ENCODE peak calls at places on chromosomes 4 and X, in ten cellular contexts. One of them, this sample, is unnamed.
A peak's percentile ranks its signal among the peaks of the same experiment; 100 is the strongest.

GRCh38 chr4:186027405-186027804 is 41.6 kb upstream of the TLR3 start:
- DNase-seq in GM04504: no peak
- DNase-seq in IMR-90: no peak
- DNase-seq in ACHN: no peak
- DNase-seq in NCI-H69: no peak
- DNase-seq in immature natural killer cell: no peak
- DNase-seq in Right ventricle myocardium superior: no peak
- DNase-seq in hepatocyte: peak; percentile 43
- DNase-seq in AG10803: no peak
- DNase-seq in activated T-cell treated with anti-CD3 and anti-CD28 coated beads, Interleukin-2, amount 50 U/mL, for 72 hours: no peak
- DNase-seq in this sample: no peak

GRCh38 chrX:130304587-130305368 is 34.9 kb upstream of the SLC25A14 start:
- DNase-seq in ACHN: no peak
- DNase-seq in GM04504: no peak
- DNase-seq in activated T-cell treated with anti-CD3 and anti-CD28 coated beads, Interleukin-2, amount 50 U/mL, for 72 hours: no peak
- DNase-seq in IMR-90: no peak
- DNase-seq in AG10803: no peak
- DNase-seq in hepatocyte: no peak
- DNase-seq in NCI-H69: no peak
- DNase-seq in immature natural killer cell: no peak
- DNase-seq in Right ventricle myocardium superior: no peak
- DNase-seq in this sample: no peak

GRCh38 chrX:53479295-53479694 is 45.1 kb upstream of the HSD17B10 start:
- DNase-seq in GM04504: no peak
- DNase-seq in hepatocyte: no peak
- DNase-seq in Right ventricle myocardium superior: no peak
- DNase-seq in AG10803: no peak
- DNase-seq in activated T-cell treated with anti-CD3 and anti-CD28 coated beads, Interleukin-2, amount 50 U/mL, for 72 hours: no peak
- DNase-seq in immature natural killer cell: no peak
- DNase-seq in NCI-H69: peak; percentile 52
- DNase-seq in IMR-90: peak; percentile 16
- DNase-seq in ACHN: peak; percentile 54
- DNase-seq in this sample: no peak

GRCh38 chr4:14783011-14783877 is 219.0 kb upstream of the CPEB2 start:
- DNase-seq in activated T-cell treated with anti-CD3 and anti-CD28 coated beads, Interleukin-2, amount 50 U/mL, for 72 hours: peak; percentile 80
- DNase-seq in hepatocyte: no peak
- DNase-seq in IMR-90: peak; percentile 40
- DNase-seq in NCI-H69: no peak
- DNase-seq in ACHN: no peak
- DNase-seq in immature natural killer cell: no peak
- DNase-seq in Right ventricle myocardium superior: no peak
- DNase-seq in GM04504: no peak
- DNase-seq in AG10803: no peak
- DNase-seq in this sample: no peak

GRCh38 chr4:169079942-169080827 is 70.1 kb upstream of the CBR4 start:
- DNase-seq in ACHN: peak; percentile 45
- DNase-seq in hepatocyte: peak; percentile 86
- DNase-seq in AG10803: peak; percentile 46
- DNase-seq in Right ventricle myocardium superior: peak; percentile 76
- DNase-seq in NCI-H69: no peak
- DNase-seq in immature natural killer cell: peak; percentile 23
- DNase-seq in GM04504: no peak
- DNase-seq in activated T-cell treated with anti-CD3 and anti-CD28 coated beads, Interleukin-2, amount 50 U/mL, for 72 hours: peak; percentile 39
- DNase-seq in IMR-90: peak; percentile 77
- DNase-seq in this sample: peak; percentile 11

GRCh38 chr4:1330761-1331590 is 16.0 kb upstream of the UVSSA start:
- DNase-seq in AG10803: no peak
- DNase-seq in IMR-90: no peak
- DNase-seq in immature natural killer cell: peak; percentile 51
- DNase-seq in Right ventricle myocardium superior: no peak
- DNase-seq in NCI-H69: no peak
- DNase-seq in GM04504: no peak
- DNase-seq in activated T-cell treated with anti-CD3 and anti-CD28 coated beads, Interleukin-2, amount 50 U/mL, for 72 hours: peak; percentile 70
- DNase-seq in ACHN: no peak
- DNase-seq in hepatocyte: no peak
- DNase-seq in this sample: no peak

GRCh38 chrX:71017396-71017939 is 50.7 kb downstream of the SNX12 start:
- DNase-seq in AG10803: no peak
- DNase-seq in IMR-90: peak; percentile 4
- DNase-seq in immature natural killer cell: no peak
- DNase-seq in GM04504: no peak
- DNase-seq in NCI-H69: peak; percentile 3
- DNase-seq in ACHN: no peak
- DNase-seq in Right ventricle myocardium superior: no peak
- DNase-seq in hepatocyte: no peak
- DNase-seq in activated T-cell treated with anti-CD3 and anti-CD28 coated beads, Interleukin-2, amount 50 U/mL, for 72 hours: no peak
- DNase-seq in this sample: no peak

GRCh38 chr4:122099896-122100295 is 52.2 kb upstream of the BLTP1 start:
- DNase-seq in immature natural killer cell: no peak
- DNase-seq in NCI-H69: no peak
- DNase-seq in hepatocyte: no peak
- DNase-seq in GM04504: peak; percentile 8
- DNase-seq in ACHN: no peak
- DNase-seq in activated T-cell treated with anti-CD3 and anti-CD28 coated beads, Interleukin-2, amount 50 U/mL, for 72 hours: no peak
- DNase-seq in Right ventricle myocardium superior: no peak
- DNase-seq in AG10803: peak; percentile 25
- DNase-seq in IMR-90: peak; percentile 89
- DNase-seq in this sample: no peak

GRCh38 chr4:76993787-76994641 is 44.5 kb downstream of the SEPTIN11 start:
- DNase-seq in AG10803: peak; percentile 55
- DNase-seq in ACHN: no peak
- DNase-seq in activated T-cell treated with anti-CD3 and anti-CD28 coated beads, Interleukin-2, amount 50 U/mL, for 72 hours: peak; percentile 42
- DNase-seq in IMR-90: no peak
- DNase-seq in immature natural killer cell: peak; percentile 27
- DNase-seq in NCI-H69: peak; percentile 48
- DNase-seq in GM04504: no peak
- DNase-seq in Right ventricle myocardium superior: no peak
- DNase-seq in hepatocyte: no peak
- DNase-seq in this sample: no peak

GRCh38 chrX:56726609-56727008 is 2.4 kb upstream of the NBDY start:
- DNase-seq in IMR-90: peak; percentile 61
- DNase-seq in hepatocyte: peak; percentile 65
- DNase-seq in ACHN: peak; percentile 38
- DNase-seq in immature natural killer cell: peak; percentile 29
- DNase-seq in AG10803: peak; percentile 44
- DNase-seq in activated T-cell treated with anti-CD3 and anti-CD28 coated beads, Interleukin-2, amount 50 U/mL, for 72 hours: peak; percentile 14
- DNase-seq in GM04504: no peak
- DNase-seq in Right ventricle myocardium superior: no peak
- DNase-seq in NCI-H69: peak; percentile 60
- DNase-seq in this sample: peak; percentile 40

GRCh38 chrX:16566571-16566970 is 83.4 kb upstream of the S100G start:
- DNase-seq in immature natural killer cell: no peak
- DNase-seq in hepatocyte: no peak
- DNase-seq in Right ventricle myocardium superior: no peak
- DNase-seq in AG10803: no peak
- DNase-seq in IMR-90: no peak
- DNase-seq in ACHN: no peak
- DNase-seq in activated T-cell treated with anti-CD3 and anti-CD28 coated beads, Interleukin-2, amount 50 U/mL, for 72 hours: no peak
- DNase-seq in GM04504: no peak
- DNase-seq in NCI-H69: peak; percentile 20
- DNase-seq in this sample: no peak

GRCh38 chrX:42778096-42778495 is at the start of gene PPP1R2C:
- DNase-seq in ACHN: no peak
- DNase-seq in NCI-H69: no peak
- DNase-seq in IMR-90: no peak
- DNase-seq in activated T-cell treated with anti-CD3 and anti-CD28 coated beads, Interleukin-2, amount 50 U/mL, for 72 hours: peak; percentile 59
- DNase-seq in AG10803: no peak
- DNase-seq in hepatocyte: no peak
- DNase-seq in Right ventricle myocardium superior: no peak
- DNase-seq in immature natural killer cell: peak; percentile 13
- DNase-seq in GM04504: no peak
- DNase-seq in this sample: no peak

GRCh38 chr4:137509855-137510282 is 22.4 kb downstream of the PCDH18 start:
- DNase-seq in GM04504: no peak
- DNase-seq in hepatocyte: no peak
- DNase-seq in IMR-90: no peak
- DNase-seq in activated T-cell treated with anti-CD3 and anti-CD28 coated beads, Interleukin-2, amount 50 U/mL, for 72 hours: no peak
- DNase-seq in ACHN: no peak
- DNase-seq in immature natural killer cell: no peak
- DNase-seq in NCI-H69: peak; percentile 52
- DNase-seq in AG10803: no peak
- DNase-seq in Right ventricle myocardium superior: no peak
- DNase-seq in this sample: no peak

GRCh38 chr4:132334081-132334480 is 815.0 kb upstream of the PCDH10 start:
- DNase-seq in activated T-cell treated with anti-CD3 and anti-CD28 coated beads, Interleukin-2, amount 50 U/mL, for 72 hours: no peak
- DNase-seq in Right ventricle myocardium superior: no peak
- DNase-seq in NCI-H69: no peak
- DNase-seq in ACHN: no peak
- DNase-seq in GM04504: no peak
- DNase-seq in immature natural killer cell: no peak
- DNase-seq in AG10803: no peak
- DNase-seq in hepatocyte: no peak
- DNase-seq in IMR-90: peak; percentile 3
- DNase-seq in this sample: no peak

GRCh38 chrX:128781506-128781905 is 729.3 kb upstream of the ACTRT1 start:
- DNase-seq in AG10803: no peak
- DNase-seq in GM04504: no peak
- DNase-seq in immature natural killer cell: no peak
- DNase-seq in ACHN: no peak
- DNase-seq in hepatocyte: peak; percentile 49
- DNase-seq in activated T-cell treated with anti-CD3 and anti-CD28 coated beads, Interleukin-2, amount 50 U/mL, for 72 hours: peak; percentile 33
- DNase-seq in IMR-90: no peak
- DNase-seq in NCI-H69: peak; percentile 82
- DNase-seq in Right ventricle myocardium superior: no peak
- DNase-seq in this sample: no peak

GRCh38 chr4:48332661-48333060 is 8.7 kb upstream of the SLAIN2 start:
- DNase-seq in ACHN: no peak
- DNase-seq in Right ventricle myocardium superior: no peak
- DNase-seq in IMR-90: no peak
- DNase-seq in GM04504: no peak
- DNase-seq in hepatocyte: no peak
- DNase-seq in NCI-H69: no peak
- DNase-seq in immature natural killer cell: no peak
- DNase-seq in activated T-cell treated with anti-CD3 and anti-CD28 coated beads, Interleukin-2, amount 50 U/mL, for 72 hours: no peak
- DNase-seq in AG10803: no peak
- DNase-seq in this sample: no peak

GRCh38 chr4:2939383-2940243 is 23.6 kb downstream of the NOP14 start:
- DNase-seq in immature natural killer cell: no peak
- DNase-seq in ACHN: no peak
- DNase-seq in NCI-H69: no peak
- DNase-seq in Right ventricle myocardium superior: no peak
- DNase-seq in IMR-90: no peak
- DNase-seq in hepatocyte: no peak
- DNase-seq in GM04504: no peak
- DNase-seq in AG10803: no peak
- DNase-seq in activated T-cell treated with anti-CD3 and anti-CD28 coated beads, Interleukin-2, amount 50 U/mL, for 72 hours: peak; percentile 43
- DNase-seq in this sample: no peak

GRCh38 chr4:54233128-54233696 is 4.1 kb downstream of the PDGFRA start:
- DNase-seq in hepatocyte: peak; percentile 94
- DNase-seq in IMR-90: peak; percentile 85
- DNase-seq in Right ventricle myocardium superior: peak; percentile 91
- DNase-seq in activated T-cell treated with anti-CD3 and anti-CD28 coated beads, Interleukin-2, amount 50 U/mL, for 72 hours: peak; percentile 86
- DNase-seq in immature natural killer cell: peak; percentile 51
- DNase-seq in NCI-H69: peak; percentile 82
- DNase-seq in AG10803: peak; percentile 83
- DNase-seq in ACHN: peak; percentile 82
- DNase-seq in GM04504: no peak
- DNase-seq in this sample: peak; percentile 68

GRCh38 chr4:101229116-101229515 is 118.2 kb downstream of the PPP3CA start:
- DNase-seq in activated T-cell treated with anti-CD3 and anti-CD28 coated beads, Interleukin-2, amount 50 U/mL, for 72 hours: no peak
- DNase-seq in NCI-H69: peak; percentile 11
- DNase-seq in GM04504: no peak
- DNase-seq in AG10803: peak; percentile 82
- DNase-seq in immature natural killer cell: no peak
- DNase-seq in hepatocyte: no peak
- DNase-seq in Right ventricle myocardium superior: no peak
- DNase-seq in IMR-90: peak; percentile 57
- DNase-seq in ACHN: peak; percentile 31
- DNase-seq in this sample: no peak

GRCh38 chrX:136941396-136942337 is 61.1 kb upstream of the RBMX start:
- DNase-seq in immature natural killer cell: no peak
- DNase-seq in AG10803: no peak
- DNase-seq in GM04504: no peak
- DNase-seq in hepatocyte: no peak
- DNase-seq in activated T-cell treated with anti-CD3 and anti-CD28 coated beads, Interleukin-2, amount 50 U/mL, for 72 hours: no peak
- DNase-seq in ACHN: no peak
- DNase-seq in NCI-H69: no peak
- DNase-seq in Right ventricle myocardium superior: no peak
- DNase-seq in IMR-90: no peak
- DNase-seq in this sample: no peak

GRCh38 chrX:74242484-74243138 is 61.4 kb upstream of the ZCCHC13 start:
- DNase-seq in IMR-90: peak; percentile 11
- DNase-seq in AG10803: no peak
- DNase-seq in NCI-H69: no peak
- DNase-seq in ACHN: no peak
- DNase-seq in Right ventricle myocardium superior: no peak
- DNase-seq in hepatocyte: no peak
- DNase-seq in immature natural killer cell: no peak
- DNase-seq in GM04504: no peak
- DNase-seq in activated T-cell treated with anti-CD3 and anti-CD28 coated beads, Interleukin-2, amount 50 U/mL, for 72 hours: no peak
- DNase-seq in this sample: no peak

GRCh38 chr4:182885738-182886077 is 31.5 kb downstream of the DCTD start:
- DNase-seq in hepatocyte: no peak
- DNase-seq in activated T-cell treated with anti-CD3 and anti-CD28 coated beads, Interleukin-2, amount 50 U/mL, for 72 hours: no peak
- DNase-seq in immature natural killer cell: no peak
- DNase-seq in Right ventricle myocardium superior: no peak
- DNase-seq in GM04504: no peak
- DNase-seq in AG10803: peak; percentile 66
- DNase-seq in NCI-H69: no peak
- DNase-seq in ACHN: no peak
- DNase-seq in IMR-90: peak; percentile 25
- DNase-seq in this sample: no peak

GRCh38 chr4:23827971-23828680 is 61.7 kb downstream of the PPARGC1A start:
- DNase-seq in IMR-90: peak; percentile 36
- DNase-seq in activated T-cell treated with anti-CD3 and anti-CD28 coated beads, Interleukin-2, amount 50 U/mL, for 72 hours: no peak
- DNase-seq in Right ventricle myocardium superior: no peak
- DNase-seq in AG10803: peak; percentile 43
- DNase-seq in immature natural killer cell: no peak
- DNase-seq in GM04504: no peak
- DNase-seq in NCI-H69: peak; percentile 29
- DNase-seq in ACHN: no peak
- DNase-seq in hepatocyte: no peak
- DNase-seq in this sample: no peak

GRCh38 chrX:21174439-21174838 is 199.8 kb upstream of the CNKSR2 start:
- DNase-seq in immature natural killer cell: no peak
- DNase-seq in NCI-H69: no peak
- DNase-seq in hepatocyte: no peak
- DNase-seq in IMR-90: no peak
- DNase-seq in Right ventricle myocardium superior: no peak
- DNase-seq in ACHN: no peak
- DNase-seq in GM04504: no peak
- DNase-seq in activated T-cell treated with anti-CD3 and anti-CD28 coated beads, Interleukin-2, amount 50 U/mL, for 72 hours: no peak
- DNase-seq in AG10803: no peak
- DNase-seq in this sample: no peak

GRCh38 chr4:88522702-88523324 is 763 bp downstream of the PYURF start:
- DNase-seq in IMR-90: peak; percentile 33
- DNase-seq in ACHN: peak; percentile 24
- DNase-seq in AG10803: peak; percentile 46
- DNase-seq in Right ventricle myocardium superior: peak; percentile 68
- DNase-seq in immature natural killer cell: peak; percentile 12
- DNase-seq in activated T-cell treated with anti-CD3 and anti-CD28 coated beads, Interleukin-2, amount 50 U/mL, for 72 hours: peak; percentile 46
- DNase-seq in GM04504: no peak
- DNase-seq in NCI-H69: peak; percentile 30
- DNase-seq in hepatocyte: peak; percentile 65
- DNase-seq in this sample: peak; percentile 18

GRCh38 chrX:65034292-65034640 is 58.0 kb upstream of the ZC4H2 start:
- DNase-seq in NCI-H69: no peak
- DNase-seq in hepatocyte: no peak
- DNase-seq in GM04504: no peak
- DNase-seq in activated T-cell treated with anti-CD3 and anti-CD28 coated beads, Interleukin-2, amount 50 U/mL, for 72 hours: no peak
- DNase-seq in ACHN: no peak
- DNase-seq in AG10803: no peak
- DNase-seq in Right ventricle myocardium superior: no peak
- DNase-seq in IMR-90: no peak
- DNase-seq in immature natural killer cell: no peak
- DNase-seq in this sample: no peak

GRCh38 chrX:47854474-47854873 is 17.8 kb downstream of the ZNF81 start:
- DNase-seq in ACHN: peak; percentile 0
- DNase-seq in Right ventricle myocardium superior: peak; percentile 41
- DNase-seq in GM04504: no peak
- DNase-seq in immature natural killer cell: no peak
- DNase-seq in NCI-H69: peak; percentile 21
- DNase-seq in activated T-cell treated with anti-CD3 and anti-CD28 coated beads, Interleukin-2, amount 50 U/mL, for 72 hours: peak; percentile 5
- DNase-seq in AG10803: peak; percentile 10
- DNase-seq in hepatocyte: peak; percentile 30
- DNase-seq in IMR-90: peak; percentile 13
- DNase-seq in this sample: no peak

GRCh38 chr4:2785613-2786012 is 7.3 kb upstream of the SH3BP2 start:
- DNase-seq in ACHN: no peak
- DNase-seq in Right ventricle myocardium superior: no peak
- DNase-seq in GM04504: no peak
- DNase-seq in IMR-90: no peak
- DNase-seq in immature natural killer cell: no peak
- DNase-seq in AG10803: no peak
- DNase-seq in activated T-cell treated with anti-CD3 and anti-CD28 coated beads, Interleukin-2, amount 50 U/mL, for 72 hours: peak; percentile 47
- DNase-seq in hepatocyte: no peak
- DNase-seq in NCI-H69: no peak
- DNase-seq in this sample: peak; percentile 61